ENCODE peak calls at places on chromosome 13, in six cellular contexts. One of them, this sample, is unnamed.

GRCh38 chr13:83332751-83333150 is 549.5 kb downstream of the SLITRK1 start:
- DNase-seq in BE2C: no peak
- DNase-seq in lower lobe of right lung: no peak
- DNase-seq in fibroblast of villous mesenchyme: no peak
- DNase-seq in ascending aorta: no peak
- DNase-seq in stomach: no peak
- DNase-seq in this sample: no peak

GRCh38 chr13:32246468-32246867 is 68.7 kb downstream of the ZAR1L start:
- DNase-seq in BE2C: peak; percentile 64
- DNase-seq in lower lobe of right lung: peak; percentile 57
- DNase-seq in fibroblast of villous mesenchyme: peak; percentile 67
- DNase-seq in ascending aorta: no peak
- DNase-seq in stomach: peak; percentile 68
- DNase-seq in this sample: peak; percentile 83

GRCh38 chr13:72284791-72285190 is 417.8 kb upstream of the DACH1 start:
- DNase-seq in BE2C: no peak
- DNase-seq in lower lobe of right lung: no peak
- DNase-seq in fibroblast of villous mesenchyme: no peak
- DNase-seq in ascending aorta: no peak
- DNase-seq in stomach: no peak
- DNase-seq in this sample: no peak

GRCh38 chr13:28636677-28637317 is 22.1 kb upstream of the POMP start:
- DNase-seq in BE2C: peak; percentile 64
- DNase-seq in lower lobe of right lung: peak; percentile 50
- DNase-seq in fibroblast of villous mesenchyme: peak; percentile 89
- DNase-seq in ascending aorta: no peak
- DNase-seq in stomach: peak; percentile 52
- DNase-seq in this sample: peak; percentile 84

GRCh38 chr13:26895081-26895807 is 134.7 kb upstream of the GPR12 start:
- DNase-seq in BE2C: no peak
- DNase-seq in lower lobe of right lung: no peak
- DNase-seq in fibroblast of villous mesenchyme: no peak
- DNase-seq in ascending aorta: no peak
- DNase-seq in stomach: no peak
- DNase-seq in this sample: no peak

GRCh38 chr13:101556676-101557121 is 104.2 kb downstream of the ITGBL1 start:
- DNase-seq in BE2C: no peak
- DNase-seq in lower lobe of right lung: no peak
- DNase-seq in fibroblast of villous mesenchyme: peak; percentile 67
- DNase-seq in ascending aorta: no peak
- DNase-seq in stomach: no peak
- DNase-seq in this sample: no peak

GRCh38 chr13:44274838-44275237 is 98.8 kb upstream of the SERP2 start:
- DNase-seq in BE2C: peak; percentile 67
- DNase-seq in lower lobe of right lung: no peak
- DNase-seq in fibroblast of villous mesenchyme: peak; percentile 59
- DNase-seq in ascending aorta: no peak
- DNase-seq in stomach: no peak
- DNase-seq in this sample: peak; percentile 20

GRCh38 chr13:21837288-21837687 is 166.4 kb downstream of the FGF9 start:
- DNase-seq in BE2C: no peak
- DNase-seq in lower lobe of right lung: no peak
- DNase-seq in fibroblast of villous mesenchyme: no peak
- DNase-seq in ascending aorta: no peak
- DNase-seq in stomach: no peak
- DNase-seq in this sample: no peak

GRCh38 chr13:72565893-72566292 is 161.5 kb downstream of the MZT1 start:
- DNase-seq in BE2C: peak; percentile 24
- DNase-seq in lower lobe of right lung: no peak
- DNase-seq in fibroblast of villous mesenchyme: peak; percentile 19
- DNase-seq in ascending aorta: no peak
- DNase-seq in stomach: no peak
- DNase-seq in this sample: peak; percentile 21

GRCh38 chr13:101204270-101205011 is 211.9 kb downstream of the NALCN start:
- DNase-seq in BE2C: no peak
- DNase-seq in lower lobe of right lung: no peak
- DNase-seq in fibroblast of villous mesenchyme: peak; percentile 4
- DNase-seq in ascending aorta: no peak
- DNase-seq in stomach: no peak
- DNase-seq in this sample: no peak

GRCh38 chr13:103303078-103303651 is 236.9 kb upstream of the SLC10A2 start:
- DNase-seq in BE2C: no peak
- DNase-seq in lower lobe of right lung: no peak
- DNase-seq in fibroblast of villous mesenchyme: no peak
- DNase-seq in ascending aorta: no peak
- DNase-seq in stomach: no peak
- DNase-seq in this sample: no peak

GRCh38 chr13:44713793-44714469 is 137.8 kb upstream of the TSC22D1 start:
- DNase-seq in BE2C: no peak
- DNase-seq in lower lobe of right lung: no peak
- DNase-seq in fibroblast of villous mesenchyme: peak; percentile 83
- DNase-seq in ascending aorta: peak; percentile 9
- DNase-seq in stomach: no peak
- DNase-seq in this sample: no peak

GRCh38 chr13:25973085-25973484 is 78.7 kb downstream of the SHISA2 start:
- DNase-seq in BE2C: no peak
- DNase-seq in lower lobe of right lung: no peak
- DNase-seq in fibroblast of villous mesenchyme: no peak
- DNase-seq in ascending aorta: no peak
- DNase-seq in stomach: no peak
- DNase-seq in this sample: no peak

GRCh38 chr13:76745246-76746200 is 140.7 kb downstream of the KCTD12 start:
- DNase-seq in BE2C: no peak
- DNase-seq in lower lobe of right lung: no peak
- DNase-seq in fibroblast of villous mesenchyme: no peak
- DNase-seq in ascending aorta: no peak
- DNase-seq in stomach: no peak
- DNase-seq in this sample: peak; percentile 78

GRCh38 chr13:98443329-98443728 is 133.6 kb downstream of the STK24 start:
- DNase-seq in BE2C: peak; percentile 44
- DNase-seq in lower lobe of right lung: peak; percentile 44
- DNase-seq in fibroblast of villous mesenchyme: peak; percentile 68
- DNase-seq in ascending aorta: no peak
- DNase-seq in stomach: no peak
- DNase-seq in this sample: no peak

GRCh38 chr13:104315606-104316005 is 1249.4 kb upstream of the SLC10A2 start:
- DNase-seq in BE2C: no peak
- DNase-seq in lower lobe of right lung: no peak
- DNase-seq in fibroblast of villous mesenchyme: peak; percentile 72
- DNase-seq in ascending aorta: no peak
- DNase-seq in stomach: no peak
- DNase-seq in this sample: no peak

GRCh38 chr13:80337706-80338105 is 3.2 kb downstream of the SPRY2 start:
- DNase-seq in BE2C: no peak
- DNase-seq in lower lobe of right lung: no peak
- DNase-seq in fibroblast of villous mesenchyme: peak; percentile 44
- DNase-seq in ascending aorta: no peak
- DNase-seq in stomach: no peak
- DNase-seq in this sample: no peak

GRCh38 chr13:80337011-80337688 is 3.8 kb downstream of the SPRY2 start:
- DNase-seq in BE2C: peak; percentile 32
- DNase-seq in lower lobe of right lung: no peak
- DNase-seq in fibroblast of villous mesenchyme: no peak
- DNase-seq in ascending aorta: no peak
- DNase-seq in stomach: no peak
- DNase-seq in this sample: no peak

GRCh38 chr13:80338781-80339577 is 1.9 kb downstream of the SPRY2 start:
- DNase-seq in BE2C: peak; percentile 82
- DNase-seq in lower lobe of right lung: peak; percentile 86
- DNase-seq in fibroblast of villous mesenchyme: peak; percentile 90
- DNase-seq in ascending aorta: peak; percentile 59
- DNase-seq in stomach: peak; percentile 61
- DNase-seq in this sample: peak; percentile 40

GRCh38 chr13:80336335-80336734 is 4.6 kb downstream of the SPRY2 start:
- DNase-seq in BE2C: no peak
- DNase-seq in lower lobe of right lung: no peak
- DNase-seq in fibroblast of villous mesenchyme: peak; percentile 64
- DNase-seq in ascending aorta: no peak
- DNase-seq in stomach: no peak
- DNase-seq in this sample: no peak

GRCh38 chr13:80334582-80335260 is 6.2 kb downstream of the SPRY2 start:
- DNase-seq in BE2C: no peak
- DNase-seq in lower lobe of right lung: no peak
- DNase-seq in fibroblast of villous mesenchyme: peak; percentile 53
- DNase-seq in ascending aorta: no peak
- DNase-seq in stomach: no peak
- DNase-seq in this sample: no peak
- H3K4me3 ChIP-seq in BE2C: no peak overlapping the region
- H3K4me3 ChIP-seq in lower lobe of right lung: no peak overlapping the region
- H3K4me3 ChIP-seq in fibroblast of villous mesenchyme: no peak overlapping the region
- H3K4me3 ChIP-seq in ascending aorta: no peak overlapping the region
- H3K4me3 ChIP-seq in stomach: no peak overlapping the region
- H3K4me3 ChIP-seq in this sample: no peak overlapping the region

DNA sequence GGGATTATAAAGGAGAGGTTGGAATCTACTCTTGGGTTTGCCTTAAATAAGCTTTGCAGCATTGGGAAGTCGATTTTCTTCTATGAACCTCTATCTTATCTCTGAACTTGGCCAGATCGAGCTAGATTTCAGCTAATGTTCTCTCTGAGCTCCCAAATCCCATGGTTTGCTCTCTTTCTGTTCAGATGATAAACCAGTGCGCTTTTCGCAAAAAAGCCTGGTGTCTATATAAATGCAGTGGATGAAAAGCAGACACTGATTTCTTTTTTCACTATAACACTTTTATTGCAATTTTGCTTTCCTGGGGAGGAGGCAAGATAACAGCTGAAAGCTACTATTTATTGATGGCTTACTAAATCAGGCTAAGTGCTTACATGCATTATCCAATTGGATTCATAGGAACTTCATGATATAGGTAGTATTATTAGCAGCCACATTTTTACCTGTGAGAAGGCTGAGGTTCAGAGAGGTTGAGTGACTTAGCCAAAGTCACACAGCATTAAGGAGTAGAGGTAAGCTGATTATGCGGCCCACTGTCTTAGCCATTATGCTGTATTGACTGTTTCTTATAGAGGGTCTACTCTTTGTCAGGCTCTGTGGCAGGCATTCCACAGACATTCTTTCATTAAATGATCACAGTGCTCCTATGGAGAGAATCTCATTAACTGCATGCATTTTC is 58.9 kb downstream of the RFC3 start:
- DNase-seq in BE2C: no peak
- DNase-seq in lower lobe of right lung: no peak
- DNase-seq in fibroblast of villous mesenchyme: no peak
- DNase-seq in ascending aorta: no peak
- DNase-seq in stomach: no peak
- DNase-seq in this sample: no peak
- TF ChIP-seq CTCF in BE2C: no peak
- TF ChIP-seq CTCF in lower lobe of right lung: no peak
- TF ChIP-seq CTCF in fibroblast of villous mesenchyme: no peak
- TF ChIP-seq CTCF in ascending aorta: no peak
- TF ChIP-seq CTCF in stomach: no peak
- TF ChIP-seq CTCF in this sample: no peak

GRCh38 chr13:42011601-42012401 is 36.6 kb upstream of the DGKH start:
- DNase-seq in BE2C: no peak
- DNase-seq in lower lobe of right lung: no peak
- DNase-seq in fibroblast of villous mesenchyme: no peak
- DNase-seq in ascending aorta: no peak
- DNase-seq in stomach: peak; percentile 28
- DNase-seq in this sample: no peak
- H3K4me3 ChIP-seq in BE2C: no peak overlapping the region
- H3K4me3 ChIP-seq in lower lobe of right lung: peak overlapping the region; percentile 28
- H3K4me3 ChIP-seq in fibroblast of villous mesenchyme: peak overlapping the region; percentile 30
- H3K4me3 ChIP-seq in ascending aorta: no peak overlapping the region
- H3K4me3 ChIP-seq in stomach: no peak overlapping the region
- H3K4me3 ChIP-seq in this sample: no peak overlapping the region

GRCh38 chr13:46676378-46676725 is 120.6 kb downstream of the ESD start:
- DNase-seq in BE2C: no peak
- DNase-seq in lower lobe of right lung: no peak
- DNase-seq in fibroblast of villous mesenchyme: no peak
- DNase-seq in ascending aorta: no peak
- DNase-seq in stomach: no peak
- DNase-seq in this sample: no peak

GRCh38 chr13:46682015-46682414 is 114.9 kb downstream of the ESD start:
- DNase-seq in BE2C: no peak
- DNase-seq in lower lobe of right lung: no peak
- DNase-seq in fibroblast of villous mesenchyme: no peak
- DNase-seq in ascending aorta: no peak
- DNase-seq in stomach: no peak
- DNase-seq in this sample: no peak

GRCh38 chr13:46675016-46675415 is 121.9 kb downstream of the ESD start:
- DNase-seq in BE2C: no peak
- DNase-seq in lower lobe of right lung: no peak
- DNase-seq in fibroblast of villous mesenchyme: peak; percentile 61
- DNase-seq in ascending aorta: no peak
- DNase-seq in stomach: no peak
- DNase-seq in this sample: no peak

GRCh38 chr13:46683879-46684278 is 113.1 kb downstream of the ESD start:
- DNase-seq in BE2C: no peak
- DNase-seq in lower lobe of right lung: no peak
- DNase-seq in fibroblast of villous mesenchyme: peak; percentile 33
- DNase-seq in ascending aorta: no peak
- DNase-seq in stomach: no peak
- DNase-seq in this sample: peak; percentile 31

DNA sequence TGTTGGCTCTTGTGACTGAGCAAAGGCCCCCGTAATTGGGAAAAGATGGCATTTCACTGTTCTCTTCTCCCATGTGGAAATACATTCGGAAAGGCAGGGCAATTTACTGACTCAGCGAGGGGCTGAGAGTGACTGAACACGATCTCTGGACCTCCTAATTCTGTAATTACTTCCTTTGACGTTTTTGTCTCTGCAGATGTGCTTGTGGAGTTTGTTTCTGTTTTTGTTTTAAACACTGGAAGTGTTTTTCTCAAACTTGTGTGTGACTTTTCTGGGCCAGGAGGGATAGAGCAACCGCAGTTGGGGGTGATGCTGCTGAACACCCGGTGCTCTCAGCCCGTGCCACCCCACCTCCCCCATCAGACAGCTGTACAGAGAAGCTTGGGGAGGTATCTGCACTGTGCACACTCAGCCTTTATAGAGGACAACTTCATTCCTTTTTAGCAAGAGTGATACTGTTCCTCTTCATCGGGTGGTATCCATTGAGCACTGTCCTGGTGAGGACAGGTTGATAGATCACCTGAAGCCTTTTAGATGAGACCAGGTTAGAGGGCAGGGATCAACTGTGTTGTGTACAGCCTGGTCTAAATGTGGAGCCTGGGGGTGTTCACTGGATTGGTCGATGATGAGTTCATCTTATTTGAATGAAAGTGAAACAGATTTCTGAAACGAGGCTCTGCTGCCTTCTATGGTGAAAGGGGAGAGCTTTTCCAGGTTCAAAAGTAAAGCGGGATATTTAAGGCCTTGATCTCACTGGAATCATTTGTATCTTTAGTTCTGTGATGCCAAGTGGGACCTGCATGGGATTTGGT is 117.4 kb downstream of the ESD start:
- DNase-seq in BE2C: peak; percentile 40
- DNase-seq in lower lobe of right lung: no peak
- DNase-seq in fibroblast of villous mesenchyme: peak; percentile 88
- DNase-seq in ascending aorta: no peak
- DNase-seq in stomach: no peak
- DNase-seq in this sample: peak; percentile 87
- TF ChIP-seq CTCF in BE2C: no peak
- TF ChIP-seq CTCF in lower lobe of right lung: peak; percentile 11
- TF ChIP-seq CTCF in fibroblast of villous mesenchyme: no peak
- TF ChIP-seq CTCF in ascending aorta: peak; percentile 28
- TF ChIP-seq CTCF in stomach: no peak
- TF ChIP-seq CTCF in this sample: peak; percentile 14

This sample was measured in GM12865.